ENCODE peak calls at places on chromosomes 11 and 22, in six cellular contexts. One of them, this sample, is unnamed.
A peak's percentile ranks its signal among the peaks of the same experiment; 100 is the strongest.

GRCh38 chr11:60783141-60783484 is 2.0 kb upstream of the MS4A10 start:
- DNase-seq in activated CD4-positive, alpha-beta memory T cell treated with anti-CD3 and anti-CD28 coated beads for 36 hours: no peak
- DNase-seq in NCI-H460: no peak
- DNase-seq in activated CD8-positive, alpha-beta memory T cell treated with anti-CD3 and anti-CD28 coated beads, Interleukin-2, amount 50 U/mL, for 48 hours: no peak
- DNase-seq in NCI-H1105 treated with DMSO at 0.1 percent for 48 hours: no peak
- DNase-seq in naive thymus-derived CD4-positive, alpha-beta T cell: no peak
- DNase-seq in this sample: no peak

GRCh38 chr11:56670984-56671383 is 7.5 kb downstream of the OR5AR1 start:
- DNase-seq in activated CD4-positive, alpha-beta memory T cell treated with anti-CD3 and anti-CD28 coated beads for 36 hours: no peak
- DNase-seq in NCI-H460: no peak
- DNase-seq in activated CD8-positive, alpha-beta memory T cell treated with anti-CD3 and anti-CD28 coated beads, Interleukin-2, amount 50 U/mL, for 48 hours: no peak
- DNase-seq in NCI-H1105 treated with DMSO at 0.1 percent for 48 hours: no peak
- DNase-seq in naive thymus-derived CD4-positive, alpha-beta T cell: no peak
- DNase-seq in this sample: no peak

GRCh38 chr11:117843666-117844484 is 19.3 kb upstream of the FXYD2 start:
- DNase-seq in activated CD4-positive, alpha-beta memory T cell treated with anti-CD3 and anti-CD28 coated beads for 36 hours: peak; percentile 90
- DNase-seq in NCI-H460: peak; percentile 48
- DNase-seq in activated CD8-positive, alpha-beta memory T cell treated with anti-CD3 and anti-CD28 coated beads, Interleukin-2, amount 50 U/mL, for 48 hours: peak; percentile 96
- DNase-seq in NCI-H1105 treated with DMSO at 0.1 percent for 48 hours: peak; percentile 75
- DNase-seq in naive thymus-derived CD4-positive, alpha-beta T cell: peak; percentile 78
- DNase-seq in this sample: peak; percentile 50

GRCh38 chr11:77091146-77091940 is 11.3 kb upstream of the OMP start:
- DNase-seq in activated CD4-positive, alpha-beta memory T cell treated with anti-CD3 and anti-CD28 coated beads for 36 hours: peak; percentile 86
- DNase-seq in NCI-H460: peak; percentile 31
- DNase-seq in activated CD8-positive, alpha-beta memory T cell treated with anti-CD3 and anti-CD28 coated beads, Interleukin-2, amount 50 U/mL, for 48 hours: peak; percentile 86
- DNase-seq in NCI-H1105 treated with DMSO at 0.1 percent for 48 hours: peak; percentile 62
- DNase-seq in naive thymus-derived CD4-positive, alpha-beta T cell: peak; percentile 76
- DNase-seq in this sample: peak; percentile 57

GRCh38 chr11:19730373-19730772 is 17.7 kb downstream of the NAV2 start:
- DNase-seq in activated CD4-positive, alpha-beta memory T cell treated with anti-CD3 and anti-CD28 coated beads for 36 hours: no peak
- DNase-seq in NCI-H460: no peak
- DNase-seq in activated CD8-positive, alpha-beta memory T cell treated with anti-CD3 and anti-CD28 coated beads, Interleukin-2, amount 50 U/mL, for 48 hours: no peak
- DNase-seq in NCI-H1105 treated with DMSO at 0.1 percent for 48 hours: no peak
- DNase-seq in naive thymus-derived CD4-positive, alpha-beta T cell: no peak
- DNase-seq in this sample: no peak

GRCh38 chr11:108620958-108621772 is 27.6 kb upstream of the EXPH5 start:
- DNase-seq in activated CD4-positive, alpha-beta memory T cell treated with anti-CD3 and anti-CD28 coated beads for 36 hours: no peak
- DNase-seq in NCI-H460: no peak
- DNase-seq in activated CD8-positive, alpha-beta memory T cell treated with anti-CD3 and anti-CD28 coated beads, Interleukin-2, amount 50 U/mL, for 48 hours: no peak
- DNase-seq in NCI-H1105 treated with DMSO at 0.1 percent for 48 hours: no peak
- DNase-seq in naive thymus-derived CD4-positive, alpha-beta T cell: no peak
- DNase-seq in this sample: no peak

GRCh38 chr11:72685560-72686480 is 11.6 kb upstream of the PDE2A start:
- DNase-seq in activated CD4-positive, alpha-beta memory T cell treated with anti-CD3 and anti-CD28 coated beads for 36 hours: peak; percentile 83
- DNase-seq in NCI-H460: no peak
- DNase-seq in activated CD8-positive, alpha-beta memory T cell treated with anti-CD3 and anti-CD28 coated beads, Interleukin-2, amount 50 U/mL, for 48 hours: peak; percentile 81
- DNase-seq in NCI-H1105 treated with DMSO at 0.1 percent for 48 hours: no peak
- DNase-seq in naive thymus-derived CD4-positive, alpha-beta T cell: no peak
- DNase-seq in this sample: no peak

GRCh38 chr11:76856111-76856510 is 4.6 kb upstream of the ACER3 start:
- DNase-seq in activated CD4-positive, alpha-beta memory T cell treated with anti-CD3 and anti-CD28 coated beads for 36 hours: no peak
- DNase-seq in NCI-H460: no peak
- DNase-seq in activated CD8-positive, alpha-beta memory T cell treated with anti-CD3 and anti-CD28 coated beads, Interleukin-2, amount 50 U/mL, for 48 hours: no peak
- DNase-seq in NCI-H1105 treated with DMSO at 0.1 percent for 48 hours: no peak
- DNase-seq in naive thymus-derived CD4-positive, alpha-beta T cell: no peak
- DNase-seq in this sample: no peak

GRCh38 chr11:129785383-129786111 is 30.1 kb upstream of the TMEM45B start:
- DNase-seq in activated CD4-positive, alpha-beta memory T cell treated with anti-CD3 and anti-CD28 coated beads for 36 hours: no peak
- DNase-seq in NCI-H460: peak; percentile 11
- DNase-seq in activated CD8-positive, alpha-beta memory T cell treated with anti-CD3 and anti-CD28 coated beads, Interleukin-2, amount 50 U/mL, for 48 hours: no peak
- DNase-seq in NCI-H1105 treated with DMSO at 0.1 percent for 48 hours: peak; percentile 49
- DNase-seq in naive thymus-derived CD4-positive, alpha-beta T cell: peak; percentile 22
- DNase-seq in this sample: peak; percentile 10

GRCh38 chr11:16356057-16356750 is at the start of gene SOX6:
- DNase-seq in activated CD4-positive, alpha-beta memory T cell treated with anti-CD3 and anti-CD28 coated beads for 36 hours: no peak
- DNase-seq in NCI-H460: peak; percentile 26
- DNase-seq in activated CD8-positive, alpha-beta memory T cell treated with anti-CD3 and anti-CD28 coated beads, Interleukin-2, amount 50 U/mL, for 48 hours: no peak
- DNase-seq in NCI-H1105 treated with DMSO at 0.1 percent for 48 hours: peak; percentile 23
- DNase-seq in naive thymus-derived CD4-positive, alpha-beta T cell: no peak
- DNase-seq in this sample: no peak

GRCh38 chr11:5226732-5227327 is at the start of gene HBB:
- DNase-seq in activated CD4-positive, alpha-beta memory T cell treated with anti-CD3 and anti-CD28 coated beads for 36 hours: no peak
- DNase-seq in NCI-H460: no peak
- DNase-seq in activated CD8-positive, alpha-beta memory T cell treated with anti-CD3 and anti-CD28 coated beads, Interleukin-2, amount 50 U/mL, for 48 hours: no peak
- DNase-seq in NCI-H1105 treated with DMSO at 0.1 percent for 48 hours: peak; percentile 35
- DNase-seq in naive thymus-derived CD4-positive, alpha-beta T cell: no peak
- DNase-seq in this sample: no peak

GRCh38 chr11:1113405-1114201 is 38.9 kb downstream of the MUC2 start:
- DNase-seq in activated CD4-positive, alpha-beta memory T cell treated with anti-CD3 and anti-CD28 coated beads for 36 hours: no peak
- DNase-seq in NCI-H460: no peak
- DNase-seq in activated CD8-positive, alpha-beta memory T cell treated with anti-CD3 and anti-CD28 coated beads, Interleukin-2, amount 50 U/mL, for 48 hours: no peak
- DNase-seq in NCI-H1105 treated with DMSO at 0.1 percent for 48 hours: no peak
- DNase-seq in naive thymus-derived CD4-positive, alpha-beta T cell: no peak
- DNase-seq in this sample: no peak

GRCh38 chr11:127071606-127072005 is 71.0 kb upstream of the KIRREL3 start:
- DNase-seq in activated CD4-positive, alpha-beta memory T cell treated with anti-CD3 and anti-CD28 coated beads for 36 hours: no peak
- DNase-seq in NCI-H460: no peak
- DNase-seq in activated CD8-positive, alpha-beta memory T cell treated with anti-CD3 and anti-CD28 coated beads, Interleukin-2, amount 50 U/mL, for 48 hours: no peak
- DNase-seq in NCI-H1105 treated with DMSO at 0.1 percent for 48 hours: no peak
- DNase-seq in naive thymus-derived CD4-positive, alpha-beta T cell: no peak
- DNase-seq in this sample: no peak

GRCh38 chr11:16185042-16185441 is 171.3 kb downstream of the SOX6 start:
- DNase-seq in activated CD4-positive, alpha-beta memory T cell treated with anti-CD3 and anti-CD28 coated beads for 36 hours: no peak
- DNase-seq in NCI-H460: no peak
- DNase-seq in activated CD8-positive, alpha-beta memory T cell treated with anti-CD3 and anti-CD28 coated beads, Interleukin-2, amount 50 U/mL, for 48 hours: no peak
- DNase-seq in NCI-H1105 treated with DMSO at 0.1 percent for 48 hours: no peak
- DNase-seq in naive thymus-derived CD4-positive, alpha-beta T cell: no peak
- DNase-seq in this sample: no peak

GRCh38 chr11:12421386-12421785 is 44.0 kb downstream of the PARVA start:
- DNase-seq in activated CD4-positive, alpha-beta memory T cell treated with anti-CD3 and anti-CD28 coated beads for 36 hours: no peak
- DNase-seq in NCI-H460: no peak
- DNase-seq in activated CD8-positive, alpha-beta memory T cell treated with anti-CD3 and anti-CD28 coated beads, Interleukin-2, amount 50 U/mL, for 48 hours: no peak
- DNase-seq in NCI-H1105 treated with DMSO at 0.1 percent for 48 hours: no peak
- DNase-seq in naive thymus-derived CD4-positive, alpha-beta T cell: no peak
- DNase-seq in this sample: no peak

GRCh38 chr11:69530278-69531070 is 49.0 kb downstream of the LINC01488 start:
- DNase-seq in activated CD4-positive, alpha-beta memory T cell treated with anti-CD3 and anti-CD28 coated beads for 36 hours: no peak
- DNase-seq in NCI-H460: no peak
- DNase-seq in activated CD8-positive, alpha-beta memory T cell treated with anti-CD3 and anti-CD28 coated beads, Interleukin-2, amount 50 U/mL, for 48 hours: peak; percentile 23
- DNase-seq in NCI-H1105 treated with DMSO at 0.1 percent for 48 hours: no peak
- DNase-seq in naive thymus-derived CD4-positive, alpha-beta T cell: no peak
- DNase-seq in this sample: no peak

GRCh38 chr11:133560467-133560866 is 28.2 kb upstream of the OPCML start:
- DNase-seq in activated CD4-positive, alpha-beta memory T cell treated with anti-CD3 and anti-CD28 coated beads for 36 hours: no peak
- DNase-seq in NCI-H460: no peak
- DNase-seq in activated CD8-positive, alpha-beta memory T cell treated with anti-CD3 and anti-CD28 coated beads, Interleukin-2, amount 50 U/mL, for 48 hours: no peak
- DNase-seq in NCI-H1105 treated with DMSO at 0.1 percent for 48 hours: no peak
- DNase-seq in naive thymus-derived CD4-positive, alpha-beta T cell: no peak
- DNase-seq in this sample: no peak

GRCh38 chr11:64120951-64121569 is 44.9 kb downstream of the MACROD1 start:
- DNase-seq in activated CD4-positive, alpha-beta memory T cell treated with anti-CD3 and anti-CD28 coated beads for 36 hours: no peak
- DNase-seq in NCI-H460: no peak
- DNase-seq in activated CD8-positive, alpha-beta memory T cell treated with anti-CD3 and anti-CD28 coated beads, Interleukin-2, amount 50 U/mL, for 48 hours: no peak
- DNase-seq in NCI-H1105 treated with DMSO at 0.1 percent for 48 hours: peak; percentile 90
- DNase-seq in naive thymus-derived CD4-positive, alpha-beta T cell: no peak
- DNase-seq in this sample: no peak

GRCh38 chr11:95910638-95911368 is 13.1 kb downstream of the MTMR2 start:
- DNase-seq in activated CD4-positive, alpha-beta memory T cell treated with anti-CD3 and anti-CD28 coated beads for 36 hours: no peak
- DNase-seq in NCI-H460: no peak
- DNase-seq in activated CD8-positive, alpha-beta memory T cell treated with anti-CD3 and anti-CD28 coated beads, Interleukin-2, amount 50 U/mL, for 48 hours: no peak
- DNase-seq in NCI-H1105 treated with DMSO at 0.1 percent for 48 hours: no peak
- DNase-seq in naive thymus-derived CD4-positive, alpha-beta T cell: no peak
- DNase-seq in this sample: no peak

GRCh38 chr11:11985016-11985715 is 23.3 kb downstream of the DKK3 start:
- DNase-seq in activated CD4-positive, alpha-beta memory T cell treated with anti-CD3 and anti-CD28 coated beads for 36 hours: peak; percentile 3
- DNase-seq in NCI-H460: no peak
- DNase-seq in activated CD8-positive, alpha-beta memory T cell treated with anti-CD3 and anti-CD28 coated beads, Interleukin-2, amount 50 U/mL, for 48 hours: no peak
- DNase-seq in NCI-H1105 treated with DMSO at 0.1 percent for 48 hours: no peak
- DNase-seq in naive thymus-derived CD4-positive, alpha-beta T cell: no peak
- DNase-seq in this sample: no peak

GRCh38 chr11:44574620-44575287 is 9.3 kb downstream of the CD82 start:
- DNase-seq in activated CD4-positive, alpha-beta memory T cell treated with anti-CD3 and anti-CD28 coated beads for 36 hours: peak; percentile 72
- DNase-seq in NCI-H460: no peak
- DNase-seq in activated CD8-positive, alpha-beta memory T cell treated with anti-CD3 and anti-CD28 coated beads, Interleukin-2, amount 50 U/mL, for 48 hours: no peak
- DNase-seq in NCI-H1105 treated with DMSO at 0.1 percent for 48 hours: no peak
- DNase-seq in naive thymus-derived CD4-positive, alpha-beta T cell: peak; percentile 43
- DNase-seq in this sample: no peak

GRCh38 chr11:22199243-22199642 is 6.4 kb downstream of the ANO5 start:
- DNase-seq in activated CD4-positive, alpha-beta memory T cell treated with anti-CD3 and anti-CD28 coated beads for 36 hours: no peak
- DNase-seq in NCI-H460: no peak
- DNase-seq in activated CD8-positive, alpha-beta memory T cell treated with anti-CD3 and anti-CD28 coated beads, Interleukin-2, amount 50 U/mL, for 48 hours: no peak
- DNase-seq in NCI-H1105 treated with DMSO at 0.1 percent for 48 hours: peak; percentile 31
- DNase-seq in naive thymus-derived CD4-positive, alpha-beta T cell: no peak
- DNase-seq in this sample: no peak

GRCh38 chr22:30878516-30879365 is 89.8 kb downstream of the MORC2 start:
- DNase-seq in activated CD4-positive, alpha-beta memory T cell treated with anti-CD3 and anti-CD28 coated beads for 36 hours: no peak
- DNase-seq in NCI-H460: no peak
- DNase-seq in activated CD8-positive, alpha-beta memory T cell treated with anti-CD3 and anti-CD28 coated beads, Interleukin-2, amount 50 U/mL, for 48 hours: no peak
- DNase-seq in NCI-H1105 treated with DMSO at 0.1 percent for 48 hours: no peak
- DNase-seq in naive thymus-derived CD4-positive, alpha-beta T cell: no peak
- DNase-seq in this sample: no peak

GRCh38 chr22:27377501-27377900 is 424.1 kb downstream of the MN1 start:
- DNase-seq in activated CD4-positive, alpha-beta memory T cell treated with anti-CD3 and anti-CD28 coated beads for 36 hours: no peak
- DNase-seq in NCI-H460: no peak
- DNase-seq in activated CD8-positive, alpha-beta memory T cell treated with anti-CD3 and anti-CD28 coated beads, Interleukin-2, amount 50 U/mL, for 48 hours: no peak
- DNase-seq in NCI-H1105 treated with DMSO at 0.1 percent for 48 hours: peak; percentile 80
- DNase-seq in naive thymus-derived CD4-positive, alpha-beta T cell: no peak
- DNase-seq in this sample: no peak

GRCh38 chr11:1229471-1230120 is 6.7 kb downstream of the MUC5B start:
- DNase-seq in activated CD4-positive, alpha-beta memory T cell treated with anti-CD3 and anti-CD28 coated beads for 36 hours: no peak
- DNase-seq in NCI-H460: no peak
- DNase-seq in activated CD8-positive, alpha-beta memory T cell treated with anti-CD3 and anti-CD28 coated beads, Interleukin-2, amount 50 U/mL, for 48 hours: no peak
- DNase-seq in NCI-H1105 treated with DMSO at 0.1 percent for 48 hours: no peak
- DNase-seq in naive thymus-derived CD4-positive, alpha-beta T cell: no peak
- DNase-seq in this sample: no peak

GRCh38 chr22:48899523-48900326 is 927.9 kb downstream of the BRD1 start:
- DNase-seq in activated CD4-positive, alpha-beta memory T cell treated with anti-CD3 and anti-CD28 coated beads for 36 hours: no peak
- DNase-seq in NCI-H460: no peak
- DNase-seq in activated CD8-positive, alpha-beta memory T cell treated with anti-CD3 and anti-CD28 coated beads, Interleukin-2, amount 50 U/mL, for 48 hours: peak; percentile 12
- DNase-seq in NCI-H1105 treated with DMSO at 0.1 percent for 48 hours: no peak
- DNase-seq in naive thymus-derived CD4-positive, alpha-beta T cell: no peak
- DNase-seq in this sample: no peak

GRCh38 chr22:23409976-23410375 is 170.1 kb downstream of the IGLL1 start:
- DNase-seq in activated CD4-positive, alpha-beta memory T cell treated with anti-CD3 and anti-CD28 coated beads for 36 hours: no peak
- DNase-seq in NCI-H460: no peak
- DNase-seq in activated CD8-positive, alpha-beta memory T cell treated with anti-CD3 and anti-CD28 coated beads, Interleukin-2, amount 50 U/mL, for 48 hours: no peak
- DNase-seq in NCI-H1105 treated with DMSO at 0.1 percent for 48 hours: no peak
- DNase-seq in naive thymus-derived CD4-positive, alpha-beta T cell: no peak
- DNase-seq in this sample: no peak

GRCh38 chr22:47175151-47175760 is 412.8 kb downstream of the TBC1D22A start:
- DNase-seq in activated CD4-positive, alpha-beta memory T cell treated with anti-CD3 and anti-CD28 coated beads for 36 hours: no peak
- DNase-seq in NCI-H460: no peak
- DNase-seq in activated CD8-positive, alpha-beta memory T cell treated with anti-CD3 and anti-CD28 coated beads, Interleukin-2, amount 50 U/mL, for 48 hours: no peak
- DNase-seq in NCI-H1105 treated with DMSO at 0.1 percent for 48 hours: no peak
- DNase-seq in naive thymus-derived CD4-positive, alpha-beta T cell: no peak
- DNase-seq in this sample: no peak

GRCh38 chr11:84906995-84907394 is 720.1 kb downstream of the DLG2 start:
- DNase-seq in activated CD4-positive, alpha-beta memory T cell treated with anti-CD3 and anti-CD28 coated beads for 36 hours: no peak
- DNase-seq in NCI-H460: no peak
- DNase-seq in activated CD8-positive, alpha-beta memory T cell treated with anti-CD3 and anti-CD28 coated beads, Interleukin-2, amount 50 U/mL, for 48 hours: no peak
- DNase-seq in NCI-H1105 treated with DMSO at 0.1 percent for 48 hours: no peak
- DNase-seq in naive thymus-derived CD4-positive, alpha-beta T cell: no peak
- DNase-seq in this sample: no peak

GRCh38 chr11:62143727-62144126 is 19.9 kb downstream of the INCENP start:
- DNase-seq in activated CD4-positive, alpha-beta memory T cell treated with anti-CD3 and anti-CD28 coated beads for 36 hours: no peak
- DNase-seq in NCI-H460: no peak
- DNase-seq in activated CD8-positive, alpha-beta memory T cell treated with anti-CD3 and anti-CD28 coated beads, Interleukin-2, amount 50 U/mL, for 48 hours: peak; percentile 46
- DNase-seq in NCI-H1105 treated with DMSO at 0.1 percent for 48 hours: no peak
- DNase-seq in naive thymus-derived CD4-positive, alpha-beta T cell: no peak
- DNase-seq in this sample: no peak

GRCh38 chr22:38921801-38922200 is 35.6 kb upstream of the APOBEC3A start:
- DNase-seq in activated CD4-positive, alpha-beta memory T cell treated with anti-CD3 and anti-CD28 coated beads for 36 hours: no peak
- DNase-seq in NCI-H460: no peak
- DNase-seq in activated CD8-positive, alpha-beta memory T cell treated with anti-CD3 and anti-CD28 coated beads, Interleukin-2, amount 50 U/mL, for 48 hours: no peak
- DNase-seq in NCI-H1105 treated with DMSO at 0.1 percent for 48 hours: no peak
- DNase-seq in naive thymus-derived CD4-positive, alpha-beta T cell: no peak
- DNase-seq in this sample: no peak

GRCh38 chr11:65410936-65411680 is 11.5 kb upstream of the NEAT1 start:
- DNase-seq in activated CD4-positive, alpha-beta memory T cell treated with anti-CD3 and anti-CD28 coated beads for 36 hours: no peak
- DNase-seq in NCI-H460: no peak
- DNase-seq in activated CD8-positive, alpha-beta memory T cell treated with anti-CD3 and anti-CD28 coated beads, Interleukin-2, amount 50 U/mL, for 48 hours: no peak
- DNase-seq in NCI-H1105 treated with DMSO at 0.1 percent for 48 hours: no peak
- DNase-seq in naive thymus-derived CD4-positive, alpha-beta T cell: no peak
- DNase-seq in this sample: no peak

GRCh38 chr11:74005721-74006517 is 3.0 kb downstream of the UCP3 start:
- DNase-seq in activated CD4-positive, alpha-beta memory T cell treated with anti-CD3 and anti-CD28 coated beads for 36 hours: no peak
- DNase-seq in NCI-H460: no peak
- DNase-seq in activated CD8-positive, alpha-beta memory T cell treated with anti-CD3 and anti-CD28 coated beads, Interleukin-2, amount 50 U/mL, for 48 hours: peak; percentile 55
- DNase-seq in NCI-H1105 treated with DMSO at 0.1 percent for 48 hours: no peak
- DNase-seq in naive thymus-derived CD4-positive, alpha-beta T cell: no peak
- DNase-seq in this sample: no peak

GRCh38 chr11:122287401-122287800 is 171.4 kb upstream of the BLID start:
- DNase-seq in activated CD4-positive, alpha-beta memory T cell treated with anti-CD3 and anti-CD28 coated beads for 36 hours: no peak
- DNase-seq in NCI-H460: no peak
- DNase-seq in activated CD8-positive, alpha-beta memory T cell treated with anti-CD3 and anti-CD28 coated beads, Interleukin-2, amount 50 U/mL, for 48 hours: no peak
- DNase-seq in NCI-H1105 treated with DMSO at 0.1 percent for 48 hours: peak; percentile 10
- DNase-seq in naive thymus-derived CD4-positive, alpha-beta T cell: no peak
- DNase-seq in this sample: no peak

GRCh38 chr22:49255741-49256318 is 571.8 kb downstream of the BRD1 start:
- DNase-seq in activated CD4-positive, alpha-beta memory T cell treated with anti-CD3 and anti-CD28 coated beads for 36 hours: no peak
- DNase-seq in NCI-H460: no peak
- DNase-seq in activated CD8-positive, alpha-beta memory T cell treated with anti-CD3 and anti-CD28 coated beads, Interleukin-2, amount 50 U/mL, for 48 hours: no peak
- DNase-seq in NCI-H1105 treated with DMSO at 0.1 percent for 48 hours: no peak
- DNase-seq in naive thymus-derived CD4-positive, alpha-beta T cell: no peak
- DNase-seq in this sample: no peak

GRCh38 chr22:23166841-23167610 is 13.3 kb upstream of the BCR start:
- DNase-seq in activated CD4-positive, alpha-beta memory T cell treated with anti-CD3 and anti-CD28 coated beads for 36 hours: no peak
- DNase-seq in NCI-H460: no peak
- DNase-seq in activated CD8-positive, alpha-beta memory T cell treated with anti-CD3 and anti-CD28 coated beads, Interleukin-2, amount 50 U/mL, for 48 hours: no peak
- DNase-seq in NCI-H1105 treated with DMSO at 0.1 percent for 48 hours: no peak
- DNase-seq in naive thymus-derived CD4-positive, alpha-beta T cell: no peak
- DNase-seq in this sample: no peak

GRCh38 chr11:37574361-37574760 is 976.3 kb upstream of the RAG2 start:
- DNase-seq in activated CD4-positive, alpha-beta memory T cell treated with anti-CD3 and anti-CD28 coated beads for 36 hours: no peak
- DNase-seq in NCI-H460: no peak
- DNase-seq in activated CD8-positive, alpha-beta memory T cell treated with anti-CD3 and anti-CD28 coated beads, Interleukin-2, amount 50 U/mL, for 48 hours: no peak
- DNase-seq in NCI-H1105 treated with DMSO at 0.1 percent for 48 hours: no peak
- DNase-seq in naive thymus-derived CD4-positive, alpha-beta T cell: no peak
- DNase-seq in this sample: no peak

GRCh38 chr11:120400564-120401364 is 64.6 kb downstream of the ARHGEF12 start:
- DNase-seq in activated CD4-positive, alpha-beta memory T cell treated with anti-CD3 and anti-CD28 coated beads for 36 hours: no peak
- DNase-seq in NCI-H460: peak; percentile 44
- DNase-seq in activated CD8-positive, alpha-beta memory T cell treated with anti-CD3 and anti-CD28 coated beads, Interleukin-2, amount 50 U/mL, for 48 hours: no peak
- DNase-seq in NCI-H1105 treated with DMSO at 0.1 percent for 48 hours: no peak
- DNase-seq in naive thymus-derived CD4-positive, alpha-beta T cell: no peak
- DNase-seq in this sample: peak; percentile 83

This sample was measured in dermis microvascular lymphatic vessel endothelial cell.